ENCODE peak calls at places on chromosomes 12 and 14, in five cellular contexts. A is HL-60, C is esophagus muscularis mucosa, I is transverse colon, J is prostate gland. Y is an unnamed sample.

GRCh38 chr12:10220398-10221077 is 7.9 kb downstream of the GABARAPL1 start:
- DNase-seq in A (no peak), I (peak), J (peak), C (no peak), Y (peak)

GRCh38 chr14:64081174-64081746 is 212.9 kb downstream of the ESR2 start:
- DNase-seq in I (no peak), C (no peak), A (no peak), J (no peak), Y (no peak)

GRCh38 chr12:31444801-31445200 is 118.9 kb upstream of the SINHCAF start:
- DNase-seq in J (no peak), A (no peak), I (no peak), C (no peak), Y (no peak)

GRCh38 chr12:74105434-74105833 is 432.2 kb upstream of the ATXN7L3B start:
- DNase-seq in A (no peak), J (no peak), C (no peak), I (no peak), Y (no peak)

GRCh38 chr12:122851820-122852219 is 16.6 kb downstream of the HIP1R start:
- DNase-seq in C (no peak), A (no peak), J (no peak), I (no peak), Y (peak)

GRCh38 chr14:35897616-35898111 is 71.5 kb downstream of the BRMS1L start:
- DNase-seq in C (no peak), A (no peak), I (peak), J (no peak), Y (no peak)

GRCh38 chr12:132071001-132071810 is 72.9 kb downstream of the DDX51 start:
- DNase-seq in C (no peak), J (no peak), A (no peak), I (no peak), Y (no peak)

GRCh38 chr14:54487771-54488170 is 1.0 kb downstream of the GMFB start:
- DNase-seq in J (no peak), A (no peak), C (no peak), I (no peak), Y (peak)

GRCh38 chr14:33030406-33030805 is 91.7 kb downstream of the NPAS3 start:
- DNase-seq in J (no peak), I (no peak), C (no peak), A (no peak), Y (no peak)

GRCh38 chr12:21823581-21823980 is 49.1 kb upstream of the KCNJ8 start:
- DNase-seq in C (no peak), I (no peak), J (no peak), A (no peak), Y (no peak)

GRCh38 chr12:40946612-40947194 is 241.4 kb upstream of the PDZRN4 start:
- DNase-seq in I (no peak), J (no peak), A (no peak), C (no peak), Y (no peak)

GRCh38 chr14:72726444-72726843 is 167.5 kb downstream of the DPF3 start:
- DNase-seq in A (no peak), C (no peak), I (no peak), J (no peak), Y (no peak)

GRCh38 chr12:77058740-77059139 is 6.6 kb downstream of the E2F7 start:
- DNase-seq in J (no peak), C (no peak), A (no peak), I (no peak), Y (no peak)

GRCh38 chr12:49537709-49538601 is 875 bp upstream of the KCNH3 start:
- DNase-seq in A (peak), I (no peak), C (no peak), J (no peak), Y (peak)

GRCh38 chr14:95260537-95261440 is 58.9 kb downstream of the CLMN start:
- DNase-seq in J (no peak), I (no peak), C (no peak), A (no peak), Y (no peak)

GRCh38 chr12:130557876-130558770 is 158.0 kb downstream of the RIMBP2 start:
- DNase-seq in I (peak), C (no peak), J (no peak), A (no peak), Y (no peak)

GRCh38 chr12:124385219-124385969 is 90.5 kb downstream of the RFLNA start:
- DNase-seq in I (no peak), C (no peak), J (no peak), A (no peak), Y (peak)

GRCh38 chr14:20652996-20653975 is 11.8 kb upstream of the OR6S1 start:
- DNase-seq in I (no peak), J (no peak), A (peak), C (peak), Y (peak)

DNA sequence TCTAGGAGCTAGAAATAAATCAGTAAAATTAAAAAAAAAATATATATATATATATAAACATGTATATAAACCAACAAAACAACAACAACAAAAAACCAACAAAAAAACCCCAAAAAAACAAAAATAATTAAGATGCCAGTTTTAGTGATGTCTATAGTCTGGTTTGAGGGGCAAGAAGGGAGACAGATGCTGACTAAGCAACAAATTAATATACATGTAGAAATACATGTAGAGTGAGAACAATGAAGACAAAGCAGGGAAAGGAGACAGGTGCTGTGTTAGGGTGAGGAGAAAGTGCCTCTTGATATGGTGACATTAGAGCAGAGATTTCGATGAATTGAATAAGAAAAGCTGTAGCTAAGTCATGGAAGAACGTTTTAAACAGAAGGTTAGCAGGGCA is 477.9 kb downstream of the APAF1 start:
- DNase-seq in I (no peak), C (no peak), J (no peak), A (no peak), Y (no peak)
- H3K27ac ChIP-seq in I (no peak), C (no peak), J (no peak), A (no peak), Y (no peak)

DNA sequence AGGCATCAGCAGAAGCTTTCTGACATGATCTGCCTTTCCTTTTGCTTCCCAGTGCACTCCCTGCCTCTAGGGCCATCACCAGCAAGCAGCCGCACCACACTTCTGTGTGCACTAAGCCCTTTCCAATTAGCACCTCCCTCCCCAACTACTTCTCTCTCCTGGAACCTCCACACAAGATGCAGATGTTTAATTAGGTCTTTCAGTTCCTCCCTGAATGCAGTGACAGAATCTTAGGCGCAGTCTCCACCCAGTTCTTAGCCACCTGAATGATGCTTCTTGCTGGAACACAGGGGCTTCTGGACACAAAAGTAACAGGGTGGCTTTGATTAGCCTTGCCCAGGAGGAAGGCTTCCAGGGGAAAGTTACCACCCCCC is 32.9 kb downstream of the NIN start:
- DNase-seq in C (no peak), J (no peak), I (no peak), A (no peak), Y (no peak)
- H3K4me3 ChIP-seq in C (no peak), J (no peak), I (no peak), A (no peak), Y (no peak)

DNA sequence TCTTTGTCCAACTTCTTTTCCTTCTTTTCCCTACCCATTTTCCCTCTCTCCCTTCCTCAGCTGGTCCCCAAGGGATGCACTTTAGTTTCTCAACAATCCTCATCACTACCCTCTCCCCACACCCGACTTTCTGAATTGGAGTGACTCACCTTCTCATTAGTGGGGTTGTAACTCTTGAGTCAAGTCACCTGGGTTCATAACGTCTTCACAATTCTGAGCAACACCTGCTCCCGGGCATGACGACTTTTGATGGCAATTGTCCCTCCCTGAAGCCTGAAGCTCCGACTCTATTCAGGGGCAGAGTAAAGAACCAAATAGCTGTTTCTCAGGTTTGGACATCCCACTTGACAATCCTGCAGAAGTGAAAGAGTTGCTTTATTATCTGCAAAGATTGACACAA is 82.7 kb upstream of the OTX2 start:
- DNase-seq in J (no peak), A (no peak), I (no peak), C (peak), Y (no peak)
- H3K27ac ChIP-seq in J (no peak), A (no peak), I (no peak), C (no peak), Y (no peak)

GRCh38 chr14:99035268-99035667 is 236.7 kb downstream of the BCL11B start:
- DNase-seq in A (peak), C (no peak), J (no peak), I (peak), Y (peak)

GRCh38 chr14:99036594-99037293 is 235.3 kb downstream of the BCL11B start:
- DNase-seq in A (peak), J (no peak), I (no peak), C (no peak), Y (no peak)

GRCh38 chr14:99034711-99035171 is 237.3 kb downstream of the BCL11B start:
- DNase-seq in I (no peak), C (no peak), J (no peak), A (no peak), Y (no peak)

GRCh38 chr14:99037777-99038176 is 234.2 kb downstream of the BCL11B start:
- DNase-seq in J (no peak), I (no peak), A (peak), C (no peak), Y (no peak)

DNA sequence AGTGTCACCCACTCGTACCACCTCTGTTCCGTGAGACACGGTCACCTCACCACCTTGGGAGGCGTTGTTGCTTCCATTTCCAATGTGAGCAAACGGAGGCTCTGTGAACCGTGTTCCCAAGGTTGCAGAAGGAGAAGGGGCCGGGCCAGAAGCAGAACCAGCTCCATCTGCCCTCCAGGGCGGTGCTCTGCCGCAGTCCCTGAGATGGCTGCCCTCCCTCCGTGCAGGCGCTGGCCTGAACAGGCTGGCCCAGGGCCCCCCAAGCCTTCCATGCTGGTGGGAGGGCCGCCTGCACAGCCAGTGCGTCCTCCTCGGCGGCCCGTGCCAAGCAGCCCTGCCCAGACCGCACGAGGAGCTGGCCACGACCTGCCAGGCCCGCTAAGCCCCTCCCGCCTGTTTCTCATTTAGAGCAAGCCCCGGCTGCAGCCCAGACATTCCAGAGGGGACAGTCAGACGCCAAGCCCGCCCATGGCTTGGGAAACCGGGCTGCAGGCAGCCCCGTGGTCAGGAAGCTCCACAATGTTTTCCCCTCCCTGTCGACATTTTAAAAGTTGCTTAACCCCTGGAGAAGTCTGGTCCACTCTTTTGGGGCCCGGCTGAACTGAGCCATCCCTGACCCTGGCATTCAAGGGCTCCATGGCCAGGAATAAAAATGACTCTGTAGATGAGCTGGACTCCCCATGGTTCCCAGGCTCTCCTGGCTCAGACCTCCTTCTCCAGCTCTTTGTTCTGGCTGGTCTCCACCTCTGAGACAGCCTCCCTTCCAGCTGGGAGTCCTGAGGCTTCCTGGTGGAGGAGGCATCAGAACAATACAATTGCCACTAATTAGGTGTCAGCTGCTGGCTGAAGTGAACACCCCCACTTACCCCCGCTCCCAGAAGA is 236.0 kb downstream of the BCL11B start:
- DNase-seq in A (peak), I (peak), J (peak), C (no peak), Y (peak)
- H3K4me3 ChIP-seq in A (peak), I (no peak), J (no peak), C (peak), Y (peak)

GRCh38 chr14:50082308-50082742 is 34.0 kb downstream of the VCPKMT start:
- DNase-seq in A (no peak), C (no peak), J (no peak), I (no peak), Y (no peak)

GRCh38 chr14:50083467-50084337 is 32.7 kb downstream of the VCPKMT start:
- DNase-seq in J (no peak), I (no peak), C (no peak), A (no peak), Y (peak)

GRCh38 chr14:50085570-50086315 is 30.6 kb downstream of the VCPKMT start:
- DNase-seq in C (no peak), J (no peak), I (no peak), A (no peak), Y (peak)

GRCh38 chr14:50084666-50085065 is 31.7 kb downstream of the VCPKMT start:
- DNase-seq in C (no peak), I (no peak), J (no peak), A (no peak), Y (no peak)

DNA sequence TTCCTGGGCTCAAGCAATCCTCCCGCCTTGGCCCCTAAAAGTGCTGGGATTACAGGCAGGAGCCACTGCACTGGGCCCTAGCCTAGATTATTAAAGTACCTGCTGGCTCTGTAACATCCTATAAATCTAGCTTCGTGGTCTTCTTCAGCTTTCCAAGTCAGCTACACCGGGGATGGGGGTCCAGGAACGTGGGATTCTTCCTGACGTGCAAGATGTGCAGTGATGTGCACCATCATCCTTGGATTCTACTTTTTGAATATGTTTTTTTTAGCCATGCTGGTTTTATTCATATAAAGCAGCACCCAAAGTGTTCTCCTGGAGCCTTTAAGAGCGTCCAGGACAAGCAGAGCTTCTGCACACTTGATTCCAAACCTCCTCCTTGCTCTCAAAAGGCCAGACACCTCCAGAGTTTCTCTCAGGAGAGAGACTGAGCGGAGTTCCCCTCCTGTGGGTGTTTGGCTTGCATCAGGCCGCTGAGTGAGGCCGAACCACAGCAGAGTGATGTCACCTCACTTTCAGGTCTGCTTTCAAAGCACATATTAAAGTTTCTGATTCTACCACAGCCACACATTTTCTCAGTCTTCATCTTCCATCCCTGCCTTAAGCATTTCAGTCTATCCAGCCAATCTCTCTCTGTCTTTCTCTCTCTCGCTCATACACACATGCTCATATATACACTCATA is 33.4 kb downstream of the VCPKMT start:
- DNase-seq in A (no peak), C (no peak), I (peak), J (no peak), Y (peak)
- H3K27ac ChIP-seq in A (no peak), C (no peak), I (peak), J (no peak), Y (peak)

DNA sequence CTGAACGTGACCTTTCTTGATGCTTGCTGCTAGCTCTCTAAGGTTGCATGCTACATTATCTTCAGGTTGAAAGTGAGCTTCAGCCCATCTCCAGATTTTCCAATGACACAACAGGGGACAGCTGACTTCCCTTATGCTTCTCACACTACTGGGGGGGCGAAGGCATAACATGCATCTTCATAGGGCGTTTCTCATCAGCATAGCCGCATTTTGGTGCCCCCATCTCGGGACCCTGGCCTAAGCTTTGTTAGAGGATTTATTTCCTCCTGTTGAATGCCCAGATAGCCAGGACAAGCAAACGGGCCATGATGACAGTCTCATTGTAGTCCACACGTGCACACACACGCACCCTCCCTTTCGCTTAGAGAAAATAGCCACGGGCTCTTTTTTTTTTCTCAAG is 30.7 kb downstream of the SSPN start:
- DNase-seq in A (no peak), I (no peak), J (no peak), C (no peak), Y (no peak)
- H3K4me3 ChIP-seq in A (no peak), I (peak), J (peak), C (peak), Y (peak)

GRCh38 chr14:105012171-105012985 is 8.5 kb downstream of the CDCA4 start:
- DNase-seq in C (no peak), J (no peak), A (peak), I (peak), Y (peak)

GRCh38 chr14:105011312-105011990 is 9.4 kb downstream of the CDCA4 start:
- DNase-seq in I (no peak), C (no peak), J (no peak), A (no peak), Y (peak)

GRCh38 chr14:105014631-105015030 is 6.3 kb downstream of the CDCA4 start:
- DNase-seq in J (no peak), A (no peak), I (no peak), C (no peak), Y (peak)

GRCh38 chr14:105014032-105014431 is 6.9 kb downstream of the CDCA4 start:
- DNase-seq in A (no peak), I (no peak), J (no peak), C (no peak), Y (peak)

GRCh38 chr14:105013150-105013787 is 7.6 kb downstream of the CDCA4 start:
- DNase-seq in J (no peak), I (no peak), A (no peak), C (no peak), Y (peak)
- H3K27ac ChIP-seq in J (no peak), I (no peak), A (no peak), C (no peak), Y (peak)

GRCh38 chr12:121511931-121512330 is 68.9 kb downstream of the KDM2B start:
- DNase-seq in C (no peak), A (no peak), J (no peak), I (no peak), Y (no peak)

GRCh38 chr12:121507984-121508383 is 72.8 kb downstream of the KDM2B start:
- DNase-seq in J (no peak), A (no peak), I (no peak), C (no peak), Y (no peak)

GRCh38 chr12:121507245-121507644 is 73.6 kb downstream of the KDM2B start:
- DNase-seq in A (no peak), I (no peak), C (no peak), J (no peak), Y (no peak)

GRCh38 chr12:121508533-121508932 is 72.3 kb downstream of the KDM2B start:
- DNase-seq in A (no peak), C (no peak), I (no peak), J (no peak), Y (no peak)

GRCh38 chr12:121509339-121509738 is 71.5 kb downstream of the KDM2B start:
- DNase-seq in A (no peak), J (no peak), C (no peak), I (no peak), Y (no peak)
- H3K4me3 ChIP-seq in A (no peak), J (no peak), C (no peak), I (no peak), Y (no peak)

GRCh38 chr12:109557200-109557599 is 16.1 kb downstream of the MMAB start:
- DNase-seq in J (no peak), C (no peak), I (no peak), A (no peak), Y (peak)
- H3K27ac ChIP-seq in J (no peak), C (no peak), I (no peak), A (no peak), Y (no peak)